ENCODE peak calls at places on chromosomes 6 and 20, in five cellular contexts. One of them, this sample, is unnamed.

GRCh38 chr20:7790189-7790588 is 150.1 kb downstream of the HAO1 start:
- DNase-seq in B cell: no peak
- DNase-seq in A549: no peak
- DNase-seq in HCT116: no peak
- DNase-seq in HL-60: no peak
- DNase-seq in this sample: no peak

GRCh38 chr20:43969501-43969900 is 54.8 kb downstream of the TOX2 start:
- DNase-seq in HCT116: no peak
- DNase-seq in B cell: no peak
- DNase-seq in HL-60: no peak
- DNase-seq in A549: no peak
- DNase-seq in this sample: no peak

GRCh38 chr6:26285143-26286134 is 79.6 kb upstream of the BTN3A2 start:
- DNase-seq in HCT116: peak
- DNase-seq in A549: peak
- DNase-seq in B cell: peak
- DNase-seq in HL-60: peak
- DNase-seq in this sample: peak

GRCh38 chr6:135506270-135506997 is 8.9 kb upstream of the AHI1 start:
- DNase-seq in B cell: peak
- DNase-seq in A549: peak
- DNase-seq in HL-60: peak
- DNase-seq in HCT116: no peak
- DNase-seq in this sample: peak

GRCh38 chr6:154962751-154963150 is 32.4 kb upstream of the TIAM2 start:
- DNase-seq in A549: peak
- DNase-seq in B cell: no peak
- DNase-seq in HL-60: no peak
- DNase-seq in HCT116: no peak
- DNase-seq in this sample: no peak

GRCh38 chr6:3450888-3451287 is 6.0 kb downstream of the SLC22A23 start:
- DNase-seq in B cell: no peak
- DNase-seq in HCT116: no peak
- DNase-seq in A549: no peak
- DNase-seq in HL-60: no peak
- DNase-seq in this sample: no peak

GRCh38 chr6:158697798-158698197 is 47.9 kb downstream of the SYTL3 start:
- DNase-seq in A549: no peak
- DNase-seq in B cell: no peak
- DNase-seq in HL-60: no peak
- DNase-seq in HCT116: peak
- DNase-seq in this sample: no peak

GRCh38 chr6:117448011-117448410 is 22.3 kb upstream of the ROS1 start:
- DNase-seq in HCT116: no peak
- DNase-seq in A549: no peak
- DNase-seq in B cell: no peak
- DNase-seq in HL-60: no peak
- DNase-seq in this sample: no peak

GRCh38 chr6:38345586-38345985 is 294.1 kb downstream of the BTBD9 start:
- DNase-seq in HL-60: no peak
- DNase-seq in A549: no peak
- DNase-seq in B cell: no peak
- DNase-seq in HCT116: no peak
- DNase-seq in this sample: no peak

GRCh38 chr6:125528614-125529013 is 220.8 kb upstream of the HEY2 start:
- DNase-seq in HL-60: no peak
- DNase-seq in HCT116: no peak
- DNase-seq in A549: no peak
- DNase-seq in B cell: no peak
- DNase-seq in this sample: no peak

GRCh38 chr6:8086755-8087306 is 15.5 kb downstream of the EEF1E1 start:
- DNase-seq in HL-60: no peak
- DNase-seq in HCT116: no peak
- DNase-seq in B cell: no peak
- DNase-seq in A549: no peak
- DNase-seq in this sample: no peak

GRCh38 chr6:126614642-126615504 is 275.0 kb downstream of the CENPW start:
- DNase-seq in HCT116: no peak
- DNase-seq in B cell: no peak
- DNase-seq in HL-60: no peak
- DNase-seq in A549: no peak
- DNase-seq in this sample: no peak

GRCh38 chr6:128135325-128135724 is 234.5 kb upstream of the THEMIS start:
- DNase-seq in HL-60: no peak
- DNase-seq in B cell: no peak
- DNase-seq in A549: no peak
- DNase-seq in HCT116: no peak
- DNase-seq in this sample: no peak

GRCh38 chr20:37804584-37805566 is 98.1 kb upstream of the VSTM2L start:
- DNase-seq in A549: no peak
- DNase-seq in HCT116: no peak
- DNase-seq in B cell: peak
- DNase-seq in HL-60: peak
- DNase-seq in this sample: peak

DNA sequence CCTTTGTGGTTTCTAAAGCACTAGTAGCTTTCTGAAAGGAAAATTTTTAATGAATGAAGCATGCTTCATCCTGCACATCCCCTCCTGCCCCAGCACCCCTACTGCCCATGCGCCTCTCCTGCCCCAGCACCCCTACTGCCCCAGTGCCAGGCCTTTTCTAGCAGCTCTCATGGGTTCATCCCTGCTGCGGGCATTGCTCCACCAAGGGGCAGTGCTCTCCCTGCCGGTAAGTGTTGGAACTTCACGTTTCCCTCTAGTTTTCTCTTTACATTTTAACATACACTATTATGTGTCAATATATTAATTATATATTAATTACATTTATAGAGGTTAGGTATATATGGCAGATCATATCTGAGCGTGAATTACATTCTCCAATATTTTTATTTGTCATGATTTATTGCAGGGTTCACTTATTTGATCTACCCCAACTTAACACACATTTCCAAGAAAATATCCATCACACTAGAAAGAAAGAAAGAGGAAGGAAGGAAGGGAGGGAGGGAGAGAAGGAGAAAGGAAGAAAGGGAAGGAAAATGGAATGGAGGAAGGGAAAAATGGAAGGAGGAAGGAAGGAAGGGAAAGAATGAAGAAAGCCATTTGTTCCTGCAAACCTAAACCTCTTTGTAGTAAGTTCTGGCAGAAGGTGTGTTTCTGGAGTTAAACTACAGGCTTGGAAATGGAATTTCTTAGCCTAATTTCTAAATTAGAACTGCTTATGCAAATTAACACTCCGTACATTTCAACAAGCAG is 46.8 kb downstream of the CEP43 start:
- DNase-seq in B cell: no peak
- DNase-seq in HCT116: no peak
- DNase-seq in HL-60: peak
- DNase-seq in A549: peak
- DNase-seq in this sample: no peak
- TF ChIP-seq CTCF in B cell: peak
- TF ChIP-seq CTCF in HCT116: peak
- TF ChIP-seq CTCF in HL-60: peak
- TF ChIP-seq CTCF in A549: peak
- TF ChIP-seq CTCF in this sample: no peak

GRCh38 chr6:147283460-147283859 is 79.2 kb downstream of the STXBP5 start:
- DNase-seq in B cell: no peak
- DNase-seq in A549: no peak
- DNase-seq in HL-60: no peak
- DNase-seq in HCT116: no peak
- DNase-seq in this sample: no peak

GRCh38 chr6:147282566-147282959 is 78.3 kb downstream of the STXBP5 start:
- DNase-seq in B cell: no peak
- DNase-seq in HL-60: no peak
- DNase-seq in HCT116: no peak
- DNase-seq in A549: no peak
- DNase-seq in this sample: no peak

GRCh38 chr6:147281895-147282565 is 77.8 kb downstream of the STXBP5 start:
- DNase-seq in HCT116: no peak
- DNase-seq in HL-60: no peak
- DNase-seq in A549: no peak
- DNase-seq in B cell: no peak
- DNase-seq in this sample: no peak

GRCh38 chr6:147287869-147288271 is 83.7 kb downstream of the STXBP5 start:
- DNase-seq in HCT116: peak
- DNase-seq in HL-60: no peak
- DNase-seq in B cell: no peak
- DNase-seq in A549: no peak
- DNase-seq in this sample: no peak

GRCh38 chr6:147285087-147285855 is 81.1 kb downstream of the STXBP5 start:
- DNase-seq in HL-60: no peak
- DNase-seq in A549: peak
- DNase-seq in B cell: peak
- DNase-seq in HCT116: peak
- DNase-seq in this sample: peak
- TF ChIP-seq CTCF in HL-60: peak
- TF ChIP-seq CTCF in A549: peak
- TF ChIP-seq CTCF in B cell: peak
- TF ChIP-seq CTCF in HCT116: peak
- TF ChIP-seq CTCF in this sample: no peak

GRCh38 chr20:49768204-49769124 is 44.2 kb upstream of the SLC9A8 start:
- DNase-seq in HL-60: peak
- DNase-seq in HCT116: no peak
- DNase-seq in A549: peak
- DNase-seq in B cell: no peak
- DNase-seq in this sample: no peak
- TF ChIP-seq CTCF in HL-60: no peak
- TF ChIP-seq CTCF in HCT116: no peak
- TF ChIP-seq CTCF in A549: no peak
- TF ChIP-seq CTCF in B cell: no peak
- TF ChIP-seq CTCF in this sample: no peak

GRCh38 chr6:156622185-156622584 is 155.0 kb upstream of the ARID1B start:
- DNase-seq in HL-60: no peak
- DNase-seq in HCT116: no peak
- DNase-seq in A549: no peak
- DNase-seq in B cell: no peak
- DNase-seq in this sample: no peak

GRCh38 chr6:156616495-156616894 is 160.7 kb upstream of the ARID1B start:
- DNase-seq in A549: no peak
- DNase-seq in HL-60: no peak
- DNase-seq in HCT116: no peak
- DNase-seq in B cell: no peak
- DNase-seq in this sample: no peak

GRCh38 chr6:156617376-156617775 is 159.8 kb upstream of the ARID1B start:
- DNase-seq in HCT116: no peak
- DNase-seq in HL-60: no peak
- DNase-seq in A549: no peak
- DNase-seq in B cell: no peak
- DNase-seq in this sample: no peak

GRCh38 chr6:156613996-156614395 is 163.2 kb upstream of the ARID1B start:
- DNase-seq in B cell: no peak
- DNase-seq in HCT116: no peak
- DNase-seq in A549: no peak
- DNase-seq in HL-60: no peak
- DNase-seq in this sample: no peak

GRCh38 chr6:156618600-156619205 is 158.5 kb upstream of the ARID1B start:
- DNase-seq in A549: no peak
- DNase-seq in HL-60: no peak
- DNase-seq in B cell: no peak
- DNase-seq in HCT116: no peak
- DNase-seq in this sample: no peak
- TF ChIP-seq CTCF in A549: no peak
- TF ChIP-seq CTCF in HL-60: no peak
- TF ChIP-seq CTCF in B cell: no peak
- TF ChIP-seq CTCF in HCT116: no peak
- TF ChIP-seq CTCF in this sample: no peak

GRCh38 chr6:36980876-36981619 is 4.9 kb downstream of the MTCH1 start:
- DNase-seq in HCT116: no peak
- DNase-seq in B cell: no peak
- DNase-seq in A549: no peak
- DNase-seq in HL-60: no peak
- DNase-seq in this sample: no peak
- TF ChIP-seq CTCF in HCT116: no peak
- TF ChIP-seq CTCF in B cell: no peak
- TF ChIP-seq CTCF in A549: no peak
- TF ChIP-seq CTCF in HL-60: no peak
- TF ChIP-seq CTCF in this sample: no peak

DNA sequence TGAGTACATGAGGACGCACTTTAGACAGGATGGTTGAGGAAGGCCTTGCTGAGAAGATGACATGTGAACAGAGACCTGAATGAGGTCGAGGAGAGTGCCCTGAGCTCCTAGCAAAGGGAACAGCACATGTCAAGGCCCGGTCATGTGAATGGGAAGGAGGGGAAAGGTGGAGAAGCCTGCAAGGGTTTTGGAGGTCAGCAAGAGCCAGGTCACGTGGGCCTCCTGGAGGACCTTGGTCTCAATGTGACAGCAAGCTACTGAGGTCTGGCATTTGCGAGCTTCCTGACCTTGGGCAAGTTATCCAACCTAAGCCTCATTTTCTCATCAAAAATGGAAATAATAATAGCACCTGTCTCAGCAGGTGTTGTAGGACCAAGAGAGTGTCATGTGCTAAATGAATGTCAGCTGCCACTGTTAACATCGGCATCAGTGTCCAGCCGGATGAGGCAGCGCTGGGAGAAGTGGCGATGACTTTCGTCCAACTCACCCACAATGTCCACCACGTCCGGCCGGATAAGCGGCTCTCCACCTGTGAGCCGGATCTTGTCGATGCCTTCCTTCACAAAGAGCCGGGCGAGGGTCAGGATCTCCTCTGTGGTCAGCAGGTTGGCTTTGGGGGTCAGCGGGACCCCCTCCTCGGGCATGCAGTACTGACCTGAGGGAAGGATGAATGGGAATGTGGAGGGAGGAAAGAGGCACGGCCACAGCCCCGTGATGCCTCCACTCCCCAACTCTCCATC is 8.9 kb downstream of the MOCS1 start:
- DNase-seq in HL-60: no peak
- DNase-seq in B cell: no peak
- DNase-seq in HCT116: no peak
- DNase-seq in A549: no peak
- DNase-seq in this sample: no peak
- TF ChIP-seq CTCF in HL-60: no peak
- TF ChIP-seq CTCF in B cell: no peak
- TF ChIP-seq CTCF in HCT116: no peak
- TF ChIP-seq CTCF in A549: no peak
- TF ChIP-seq CTCF in this sample: no peak

DNA sequence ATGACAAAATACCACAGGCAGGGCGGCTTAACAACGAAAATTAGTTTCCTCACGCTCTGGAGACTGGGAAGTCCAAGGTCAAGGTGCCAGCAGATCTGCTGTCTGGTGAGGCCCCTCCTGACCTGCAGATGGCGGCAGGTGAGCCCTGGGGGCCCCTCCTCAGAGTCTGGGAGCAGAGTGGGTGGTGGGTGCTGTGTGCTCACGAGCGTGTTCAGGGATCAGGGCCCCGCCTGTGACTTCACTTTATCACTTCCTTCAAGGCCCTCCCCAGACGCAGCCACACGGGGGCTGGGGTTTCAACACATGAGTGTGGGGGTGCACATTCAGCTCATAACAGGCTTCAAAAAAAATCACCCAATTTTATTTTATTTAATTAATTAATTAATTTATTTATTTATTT is 39.3 kb downstream of the SLC2A4RG start:
- DNase-seq in B cell: no peak
- DNase-seq in HL-60: no peak
- DNase-seq in HCT116: no peak
- DNase-seq in A549: no peak
- DNase-seq in this sample: no peak
- TF ChIP-seq CTCF in B cell: no peak
- TF ChIP-seq CTCF in HL-60: no peak
- TF ChIP-seq CTCF in HCT116: peak
- TF ChIP-seq CTCF in A549: no peak
- TF ChIP-seq CTCF in this sample: no peak

This sample was measured in GM20000.